ENCODE peak calls at places on chromosomes 1 and 21, in five cellular contexts. U, F, R, Y and K are unnamed samples.

GRCh38 chr21:34571994-34572393 is 42.9 kb downstream of the RCAN1 start:
- DNase-seq in U (no peak), F (no peak), R (no peak), Y (no peak), K (no peak)

GRCh38 chr1:46556822-46557221 is 5.4 kb upstream of the KNCN start:
- DNase-seq in U (no peak), F (peak; percentile 54), R (peak; percentile 52), Y (peak; percentile 42), K (peak; percentile 49)

GRCh38 chr1:110253213-110253612 is 43.1 kb downstream of the KCNC4 start:
- DNase-seq in U (no peak), F (no peak), R (no peak), Y (no peak), K (no peak)

GRCh38 chr1:61301824-61302652 is 219.7 kb downstream of the NFIA start:
- DNase-seq in U (no peak), F (peak; percentile 79), R (peak; percentile 77), Y (peak; percentile 65), K (peak; percentile 88)

GRCh38 chr1:38564946-38565570 is 294.5 kb downstream of the RRAGC start:
- DNase-seq in U (no peak), F (no peak), R (no peak), Y (no peak), K (no peak)

GRCh38 chr21:37368536-37369279 is 2.1 kb downstream of the DYRK1A start:
- DNase-seq in U (no peak), F (peak; percentile 31), R (peak; percentile 18), Y (no peak), K (peak; percentile 58)

GRCh38 chr1:197356723-197357533 is 88.9 kb downstream of the CRB1 start:
- DNase-seq in U (no peak), F (peak; percentile 80), R (peak; percentile 38), Y (peak; percentile 63), K (peak; percentile 68)

GRCh38 chr1:175493999-175494336 is 249.4 kb downstream of the TNR start:
- DNase-seq in U (no peak), F (no peak), R (no peak), Y (no peak), K (no peak)

GRCh38 chr1:12155328-12155727 is 11.5 kb upstream of the TNFRSF1B start:
- DNase-seq in U (no peak), F (no peak), R (no peak), Y (no peak), K (no peak)

GRCh38 chr21:34926784-34927548 is 122.1 kb downstream of the RUNX1 start:
- DNase-seq in U (no peak), F (peak; percentile 63), R (no peak), Y (peak; percentile 44), K (peak; percentile 66)

GRCh38 chr1:222631611-222632208 is 13.8 kb downstream of the MIA3 start:
- DNase-seq in U (no peak), F (no peak), R (peak; percentile 25), Y (no peak), K (no peak)

GRCh38 chr1:61607448-61607847 is 117.5 kb downstream of the TM2D1 start:
- DNase-seq in U (no peak), F (no peak), R (no peak), Y (no peak), K (no peak)

GRCh38 chr1:99849413-99849743 is 783 bp upstream of the AGL start:
- DNase-seq in U (no peak), F (no peak), R (no peak), Y (peak; percentile 2), K (no peak)

GRCh38 chr1:8155528-8156186 is 129.5 kb upstream of the ERRFI1 start:
- DNase-seq in U (no peak), F (peak; percentile 50), R (no peak), Y (peak; percentile 43), K (peak; percentile 50)

GRCh38 chr1:50308883-50309282 is 114.4 kb downstream of the DMRTA2 start:
- DNase-seq in U (no peak), F (peak; percentile 42), R (peak; percentile 24), Y (peak; percentile 40), K (peak; percentile 40)

GRCh38 chr1:37354876-37355275 is 119.5 kb upstream of the ZC3H12A start:
- DNase-seq in U (no peak), F (no peak), R (no peak), Y (no peak), K (no peak)

GRCh38 chr1:41894101-41894620 is 24.6 kb downstream of the HIVEP3 start:
- DNase-seq in U (no peak), F (no peak), R (no peak), Y (no peak), K (no peak)

GRCh38 chr1:53362270-53362669 is 34.4 kb upstream of the LRP8 start:
- DNase-seq in U (no peak), F (no peak), R (no peak), Y (no peak), K (no peak)

GRCh38 chr1:110393691-110394564 is 3.1 kb upstream of the SLC16A4 start:
- DNase-seq in U (no peak), F (peak; percentile 65), R (peak; percentile 79), Y (peak; percentile 84), K (peak; percentile 71)

GRCh38 chr1:31703431-31704260 is at the start of gene COL16A1:
- DNase-seq in U (no peak), F (peak; percentile 68), R (no peak), Y (peak; percentile 82), K (peak; percentile 82)

GRCh38 chr1:215475719-215476525 is 91.2 kb upstream of the KCTD3 start:
- DNase-seq in U (no peak), F (peak; percentile 65), R (no peak), Y (peak; percentile 73), K (peak; percentile 90)

GRCh38 chr1:210272666-210273065 is 40.1 kb downstream of the SERTAD4 start:
- DNase-seq in U (no peak), F (no peak), R (no peak), Y (no peak), K (peak; percentile 19)

GRCh38 chr1:212733109-212733508 is 33.5 kb upstream of the BATF3 start:
- DNase-seq in U (no peak), F (no peak), R (no peak), Y (no peak), K (no peak)

GRCh38 chr1:107870691-107871090 is 94.3 kb downstream of the VAV3 start:
- DNase-seq in U (no peak), F (peak; percentile 41), R (peak; percentile 9), Y (no peak), K (peak; percentile 1)

GRCh38 chr1:156245451-156246232 is 2.2 kb downstream of the PAQR6 start:
- DNase-seq in U (peak; percentile 67), F (peak; percentile 26), R (no peak), Y (no peak), K (no peak)

GRCh38 chr1:66182551-66183178 is 351.3 kb upstream of the SGIP1 start:
- DNase-seq in U (no peak), F (peak; percentile 82), R (peak; percentile 59), Y (peak; percentile 76), K (peak; percentile 75)

GRCh38 chr1:66177483-66177882 is 356.5 kb upstream of the SGIP1 start:
- DNase-seq in U (no peak), F (no peak), R (no peak), Y (no peak), K (no peak)

GRCh38 chr1:66181999-66182398 is 352.0 kb upstream of the SGIP1 start:
- DNase-seq in U (no peak), F (no peak), R (no peak), Y (no peak), K (no peak)

DNA sequence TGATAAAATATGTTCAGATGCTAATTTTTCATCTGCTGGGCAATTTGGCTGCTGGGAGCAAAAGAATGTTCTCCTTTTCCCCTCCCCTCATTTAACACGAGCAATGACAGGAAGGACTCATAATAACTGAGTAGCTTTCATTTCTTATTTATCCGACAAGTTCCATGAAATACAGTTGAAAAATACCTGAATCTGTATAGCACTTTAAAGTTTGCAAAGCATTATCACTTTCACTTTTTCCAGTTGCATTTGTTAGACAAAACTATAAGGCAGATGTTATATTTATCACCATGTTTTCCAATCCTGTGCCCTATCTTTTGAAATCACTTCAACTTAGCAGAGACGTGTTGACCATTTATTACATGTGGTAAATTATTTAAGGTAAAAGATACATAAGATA is 350.6 kb upstream of the SGIP1 start:
- DNase-seq in U (no peak), F (no peak), R (no peak), Y (no peak), K (no peak)
- H3K4me3 ChIP-seq in U (no peak overlapping the region), F (no peak overlapping the region), R (no peak overlapping the region), Y (no peak overlapping the region), K (no peak overlapping the region)

GRCh38 chr1:63861055-63861691 is 87.4 kb downstream of the ROR1 start:
- DNase-seq in U (no peak), F (no peak), R (no peak), Y (no peak), K (peak; percentile 71)

GRCh38 chr1:63856924-63857323 is 83.1 kb downstream of the ROR1 start:
- DNase-seq in U (no peak), F (no peak), R (no peak), Y (no peak), K (no peak)

GRCh38 chr1:63857478-63857877 is 83.7 kb downstream of the ROR1 start:
- DNase-seq in U (no peak), F (no peak), R (no peak), Y (no peak), K (no peak)

GRCh38 chr1:63858153-63858552 is 84.3 kb downstream of the ROR1 start:
- DNase-seq in U (no peak), F (no peak), R (no peak), Y (no peak), K (no peak)

DNA sequence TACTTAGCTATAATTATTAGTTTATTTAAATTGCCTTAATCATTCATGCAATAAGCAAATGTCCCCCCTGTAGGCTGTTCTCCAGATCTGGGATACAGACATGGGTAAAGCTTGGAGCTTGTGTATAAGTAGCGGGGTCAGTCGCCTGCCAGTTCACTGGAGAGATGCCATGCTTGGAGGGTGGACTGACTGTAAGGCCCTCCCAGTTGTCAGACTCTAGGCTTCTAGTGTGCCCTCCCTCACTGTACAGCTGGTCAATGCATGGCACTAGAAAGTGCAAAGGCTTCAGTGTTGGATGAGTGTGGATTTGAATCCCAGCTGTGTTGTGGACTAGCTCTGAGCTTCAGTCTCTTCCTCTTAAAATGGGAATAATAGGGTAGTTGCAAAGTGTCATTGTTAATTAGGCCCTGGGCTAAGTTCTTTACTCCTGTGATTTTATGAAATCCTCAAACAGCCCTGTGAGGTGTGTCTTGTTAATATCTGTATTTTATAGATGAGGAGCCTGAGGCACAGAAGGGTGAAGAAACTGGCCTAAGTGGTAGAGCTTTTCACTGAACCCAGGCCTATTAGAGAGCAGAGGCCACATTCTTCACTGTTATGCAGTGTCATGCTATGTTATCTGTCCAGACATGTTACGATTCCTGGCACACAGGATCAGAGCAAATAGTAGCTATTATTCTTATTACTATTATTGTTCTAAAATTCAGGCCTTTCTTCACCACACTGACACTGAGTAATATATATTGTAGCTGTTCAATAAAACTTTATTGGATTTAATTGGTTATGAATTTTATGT is 85.9 kb downstream of the ROR1 start:
- DNase-seq in U (no peak), F (no peak), R (no peak), Y (no peak), K (no peak)
- TF ChIP-seq CTCF in U (no peak), F (no peak), R (no peak), Y (no peak), K (no peak)

DNA sequence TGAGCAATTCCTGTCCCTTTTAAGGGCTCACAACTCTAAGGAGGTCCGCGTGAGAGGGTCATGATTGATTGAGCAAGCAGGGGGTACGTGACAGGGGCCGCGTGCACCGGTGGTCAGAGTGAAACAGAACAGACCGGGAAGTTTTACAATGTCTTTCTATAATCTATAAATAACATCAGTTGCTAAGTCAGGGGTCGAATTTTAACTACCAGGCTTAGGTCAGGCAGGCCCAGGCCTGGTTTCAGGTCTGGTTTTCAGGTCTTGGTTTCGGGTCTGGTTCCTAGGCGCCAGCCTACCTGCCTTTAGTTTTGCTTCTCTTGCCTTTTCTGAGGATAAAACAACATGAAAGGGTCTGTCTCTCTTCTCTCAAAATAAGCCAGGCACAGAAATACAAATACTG is 476.0 kb upstream of the CAMK1G start:
- DNase-seq in U (peak; percentile 68), F (no peak), R (no peak), Y (no peak), K (no peak)
- H3K4me3 ChIP-seq in U (no peak overlapping the region), F (no peak overlapping the region), R (no peak overlapping the region), Y (no peak overlapping the region), K (no peak overlapping the region)

GRCh38 chr1:164777518-164777917 is 218.5 kb downstream of the PBX1 start:
- DNase-seq in U (no peak), F (no peak), R (no peak), Y (no peak), K (no peak)
- TF ChIP-seq CTCF in U (no peak), F (no peak), R (no peak), Y (no peak), K (no peak)